ENCODE peak calls at places on chromosomes 1 and 21, in four cellular contexts. One of them, this sample, is unnamed.

GRCh38 chr1:217907504-217907903 is 276.4 kb downstream of the SPATA17 start:
- DNase-seq in HTR-8/SVneo: no peak
- DNase-seq in activated naive CD4-positive, alpha-beta T cell treated with anti-CD3 and anti-CD28 coated beads, Interleukin-2, amount 10 ng/mL, durations not matched to agents 7 days and 5 days: no peak
- DNase-seq in neural crest cell: no peak
- DNase-seq in this sample: no peak

GRCh38 chr1:246301553-246302250 is 205.4 kb downstream of the SMYD3 start:
- DNase-seq in HTR-8/SVneo: no peak
- DNase-seq in activated naive CD4-positive, alpha-beta T cell treated with anti-CD3 and anti-CD28 coated beads, Interleukin-2, amount 10 ng/mL, durations not matched to agents 7 days and 5 days: no peak
- DNase-seq in neural crest cell: no peak
- DNase-seq in this sample: no peak

GRCh38 chr1:101150676-101151075 is 86.1 kb upstream of the S1PR1 start:
- DNase-seq in HTR-8/SVneo: no peak
- DNase-seq in activated naive CD4-positive, alpha-beta T cell treated with anti-CD3 and anti-CD28 coated beads, Interleukin-2, amount 10 ng/mL, durations not matched to agents 7 days and 5 days: no peak
- DNase-seq in neural crest cell: no peak
- DNase-seq in this sample: no peak

GRCh38 chr1:240465531-240465940 is 146.4 kb downstream of the GREM2 start:
- DNase-seq in HTR-8/SVneo: no peak
- DNase-seq in activated naive CD4-positive, alpha-beta T cell treated with anti-CD3 and anti-CD28 coated beads, Interleukin-2, amount 10 ng/mL, durations not matched to agents 7 days and 5 days: no peak
- DNase-seq in neural crest cell: no peak
- DNase-seq in this sample: no peak

GRCh38 chr1:200130552-200130951 is 103.0 kb downstream of the NR5A2 start:
- DNase-seq in HTR-8/SVneo: no peak
- DNase-seq in activated naive CD4-positive, alpha-beta T cell treated with anti-CD3 and anti-CD28 coated beads, Interleukin-2, amount 10 ng/mL, durations not matched to agents 7 days and 5 days: no peak
- DNase-seq in neural crest cell: no peak
- DNase-seq in this sample: no peak

GRCh38 chr1:85465791-85466134 is 804 bp upstream of the DDAH1 start:
- DNase-seq in HTR-8/SVneo: no peak
- DNase-seq in activated naive CD4-positive, alpha-beta T cell treated with anti-CD3 and anti-CD28 coated beads, Interleukin-2, amount 10 ng/mL, durations not matched to agents 7 days and 5 days: no peak
- DNase-seq in neural crest cell: no peak
- DNase-seq in this sample: no peak

GRCh38 chr1:176720835-176721234 is 257.9 kb downstream of the PAPPA2 start:
- DNase-seq in HTR-8/SVneo: no peak
- DNase-seq in activated naive CD4-positive, alpha-beta T cell treated with anti-CD3 and anti-CD28 coated beads, Interleukin-2, amount 10 ng/mL, durations not matched to agents 7 days and 5 days: no peak
- DNase-seq in neural crest cell: no peak
- DNase-seq in this sample: no peak

GRCh38 chr21:42463861-42464515 is 32.0 kb downstream of the RSPH1 start:
- DNase-seq in HTR-8/SVneo: no peak
- DNase-seq in activated naive CD4-positive, alpha-beta T cell treated with anti-CD3 and anti-CD28 coated beads, Interleukin-2, amount 10 ng/mL, durations not matched to agents 7 days and 5 days: peak; percentile 73
- DNase-seq in neural crest cell: no peak
- DNase-seq in this sample: no peak